ENCODE peak calls at places on chromosomes 7 and 10, in six cellular contexts. J, L, D, H, N and K are unnamed samples.

GRCh38 chr7:42180806-42181205 is 56.2 kb downstream of the GLI3 start:
- DNase-seq in J (no peak), L (peak), D (no peak), H (no peak), N (no peak), K (no peak)

GRCh38 chr10:48496831-48497792 is 107.8 kb downstream of the ARHGAP22 start:
- DNase-seq in J (no peak), L (peak), D (no peak), H (peak), N (no peak), K (no peak)

GRCh38 chr7:132187391-132187790 is 388.9 kb downstream of the PLXNA4 start:
- DNase-seq in J (no peak), L (no peak), D (no peak), H (no peak), N (no peak), K (no peak)

GRCh38 chr10:32981760-32982159 is 23.7 kb upstream of the ITGB1 start:
- DNase-seq in J (no peak), L (peak), D (no peak), H (peak), N (no peak), K (no peak)

GRCh38 chr7:126483972-126484371 is 768.8 kb downstream of the GRM8 start:
- DNase-seq in J (no peak), L (no peak), D (no peak), H (no peak), N (no peak), K (no peak)

GRCh38 chr7:135653285-135654080 is 8.8 kb upstream of the STMP1 start:
- DNase-seq in J (no peak), L (peak), D (no peak), H (no peak), N (no peak), K (no peak)

GRCh38 chr7:47556511-47557180 is 25.3 kb downstream of the TNS3 start:
- DNase-seq in J (no peak), L (no peak), D (no peak), H (no peak), N (no peak), K (no peak)

GRCh38 chr7:20107582-20107981 is 109.6 kb downstream of the MACC1 start:
- DNase-seq in J (no peak), L (no peak), D (no peak), H (no peak), N (no peak), K (no peak)

GRCh38 chr7:129530881-129531391 is 28.6 kb downstream of the SMKR1 start:
- DNase-seq in J (peak), L (peak), D (peak), H (no peak), N (no peak), K (no peak)

GRCh38 chr10:69650589-69651261 is 20.7 kb downstream of the FAM241B start:
- DNase-seq in J (no peak), L (no peak), D (no peak), H (no peak), N (no peak), K (no peak)

GRCh38 chr10:123390332-123390731 is 236.1 kb downstream of the BUB3 start:
- DNase-seq in J (no peak), L (no peak), D (no peak), H (no peak), N (no peak), K (peak)

GRCh38 chr10:92573091-92573797 is 649 bp downstream of the IDE start:
- DNase-seq in J (no peak), L (peak), D (no peak), H (peak), N (peak), K (peak)

GRCh38 chr10:124542336-124542735 is 80.7 kb downstream of the LHPP start:
- DNase-seq in J (no peak), L (no peak), D (no peak), H (no peak), N (no peak), K (no peak)

GRCh38 chr7:149635561-149636329 is 137.6 kb downstream of the ZNF467 start:
- DNase-seq in J (no peak), L (no peak), D (no peak), H (no peak), N (no peak), K (peak)

GRCh38 chr7:149497467-149498261 is at the start of gene ZNF746:
- DNase-seq in J (no peak), L (peak), D (peak), H (peak), N (peak), K (peak)

GRCh38 chr7:108211382-108212201 is 81.4 kb upstream of the LAMB4 start:
- DNase-seq in J (no peak), L (peak), D (peak), H (no peak), N (no peak), K (peak)

GRCh38 chr7:98348726-98349474 is 52.0 kb downstream of the BAIAP2L1 start:
- DNase-seq in J (no peak), L (no peak), D (no peak), H (peak), N (no peak), K (no peak)

GRCh38 chr10:103394180-103394579 is 2.1 kb downstream of the ATP5MK start:
- DNase-seq in J (no peak), L (no peak), D (no peak), H (no peak), N (no peak), K (no peak)

GRCh38 chr7:93115796-93116195 is 2.0 kb downstream of the SAMD9 start:
- DNase-seq in J (peak), L (peak), D (peak), H (no peak), N (no peak), K (no peak)

GRCh38 chr7:113389247-113389646 is 270.9 kb upstream of the SMIM30 start:
- DNase-seq in J (no peak), L (no peak), D (no peak), H (no peak), N (no peak), K (no peak)

GRCh38 chr7:22403344-22403743 is 46.4 kb upstream of the RAPGEF5 start:
- DNase-seq in J (no peak), L (no peak), D (no peak), H (no peak), N (no peak), K (no peak)

GRCh38 chr10:15419279-15419874 is 48.3 kb upstream of the FAM171A1 start:
- DNase-seq in J (no peak), L (peak), D (peak), H (peak), N (peak), K (peak)

DNA sequence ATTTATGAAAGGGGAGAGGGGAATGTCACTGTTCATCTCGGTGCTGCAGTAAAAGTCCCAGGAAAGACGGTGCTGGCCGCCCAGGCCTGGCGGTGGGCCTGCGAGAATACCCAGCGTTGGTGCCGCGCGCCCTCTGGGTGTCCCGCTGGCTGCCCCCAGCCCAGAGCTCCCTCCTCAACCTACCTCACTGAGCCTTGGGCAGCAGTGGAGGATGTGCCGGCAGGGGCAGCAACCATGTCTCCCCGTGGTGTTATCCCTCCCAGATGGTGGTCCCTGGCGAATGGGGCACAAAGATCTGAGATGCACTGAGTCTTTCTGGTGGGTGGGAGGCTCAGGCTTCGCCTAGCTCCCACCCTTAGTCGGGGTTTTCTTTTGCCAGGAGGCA is 9.4 kb upstream of the TLX1 start:
- DNase-seq in J (no peak), L (no peak), D (no peak), H (no peak), N (no peak), K (peak)
- TF ChIP-seq CTCF in J (no peak), L (no peak), D (no peak), H (no peak), N (no peak), K (no peak)

DNA sequence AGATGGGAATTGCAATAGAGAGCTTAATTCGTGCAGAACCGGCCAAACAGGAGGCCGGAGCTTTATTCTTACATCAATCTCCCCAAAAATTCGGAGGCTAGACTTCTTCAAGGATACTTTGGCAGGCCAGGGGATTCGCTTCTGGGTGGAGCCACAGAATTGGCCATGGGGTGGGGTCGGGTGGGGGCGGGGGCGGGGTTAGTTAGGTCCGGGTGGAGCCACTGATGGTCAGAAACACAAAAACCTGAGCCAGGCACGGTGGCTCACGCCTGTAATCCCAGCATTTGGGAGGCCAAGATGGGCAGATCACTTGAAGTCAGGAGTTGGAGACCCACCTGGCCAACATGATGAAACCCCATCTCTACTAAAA is 87.5 kb downstream of the SEPTIN14 start:
- DNase-seq in J (no peak), L (no peak), D (no peak), H (no peak), N (no peak), K (peak)
- H3K9ac ChIP-seq in J (no peak), L (no peak), D (no peak), H (no peak), N (no peak), K (no peak)

DNA sequence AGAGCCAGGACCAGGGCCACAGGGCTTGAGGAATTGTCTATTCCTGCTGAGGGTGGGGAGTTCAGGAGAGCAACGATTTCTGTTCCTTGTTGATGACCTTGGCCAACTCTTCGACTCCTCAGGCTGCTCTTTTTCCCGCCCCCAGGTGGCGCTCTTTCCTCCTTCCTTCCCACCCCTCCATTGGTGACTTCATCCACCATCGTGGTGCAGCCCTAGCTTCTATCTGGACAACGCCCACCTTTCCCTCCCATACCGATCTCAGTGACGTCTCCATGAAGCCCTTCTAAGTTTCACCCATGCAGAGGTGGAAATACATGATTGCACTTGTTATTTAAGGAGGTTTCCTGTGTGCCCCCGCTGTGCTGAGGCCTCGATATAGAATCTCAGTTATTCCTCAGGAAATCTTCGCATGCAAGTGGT is 22.1 kb upstream of the CARD11 start:
- DNase-seq in J (no peak), L (peak), D (peak), H (peak), N (peak), K (peak)
- TF ChIP-seq CTCF in J (peak), L (no peak), D (peak), H (peak), N (peak), K (peak)

GRCh38 chr7:26868841-26869505 is 4.6 kb upstream of the SKAP2 start:
- DNase-seq in J (no peak), L (peak), D (peak), H (no peak), N (no peak), K (no peak)
- H3K9ac ChIP-seq in J (no peak), L (no peak), D (no peak), H (no peak), N (no peak), K (no peak)